ENCODE peak calls at places on chromosomes 5 and 9, in ten cellular contexts. P is transverse colon; Z is stimulated activated CD8-positive, alpha-beta memory T cell treated with anti-CD3 and anti-CD28 coated beads, Interleukin-4, amount 100 ng/mL, for 24 hours; V is NCI-H82; E is NAMALWA; S is A172; X is aorta; B is HFFc6; L is stimulated activated CD4-positive, alpha-beta T cell treated with anti-CD3 and anti-CD28 coated beads, Interleukin-1b, Interleukin-23, amount 100 ng/mL, for 4 hours; R is NCI-H2081. H is an unnamed sample.

GRCh38 chr9:123684393-123685149 is 245.4 kb downstream of the DENND1A start:
- DNase-seq in P (no peak), Z (no peak), V (no peak), E (peak), S (no peak), X (no peak), B (no peak), L (no peak), R (no peak), H (peak)

GRCh38 chr9:26863074-26863473 is 29.5 kb downstream of the CAAP1 start:
- DNase-seq in P (no peak), Z (no peak), V (peak), E (peak), S (peak), X (no peak), B (peak), L (no peak), R (no peak), H (peak)

GRCh38 chr9:88537743-88538055 is 2.7 kb downstream of the NXNL2 start:
- DNase-seq in P (peak), Z (no peak), V (no peak), E (peak), S (peak), X (peak), B (peak), L (no peak), R (no peak), H (peak)

GRCh38 chr9:97747201-97747965 is 50.2 kb upstream of the XPA start:
- DNase-seq in P (no peak), Z (no peak), V (no peak), E (no peak), S (peak), X (no peak), B (peak), L (no peak), R (no peak), H (no peak)

GRCh38 chr9:17068671-17069070 is 66.2 kb upstream of the CNTLN start:
- DNase-seq in P (no peak), Z (no peak), V (no peak), E (no peak), S (no peak), X (no peak), B (no peak), L (no peak), R (no peak), H (no peak)

GRCh38 chr9:114513050-114513951 is 8.0 kb upstream of the WHRN start:
- DNase-seq in P (peak), Z (no peak), V (no peak), E (no peak), S (peak), X (no peak), B (no peak), L (no peak), R (no peak), H (no peak)

GRCh38 chr9:20236676-20237075 is 385.6 kb downstream of the MLLT3 start:
- DNase-seq in P (no peak), Z (no peak), V (no peak), E (no peak), S (no peak), X (no peak), B (no peak), L (no peak), R (peak), H (no peak)

GRCh38 chr5:169458269-169458668 is 125.3 kb upstream of the SPDL1 start:
- DNase-seq in P (no peak), Z (no peak), V (no peak), E (no peak), S (no peak), X (no peak), B (no peak), L (no peak), R (no peak), H (no peak)

GRCh38 chr9:89606049-89606481 is 1.3 kb downstream of the GADD45G start:
- DNase-seq in P (peak), Z (peak), V (peak), E (no peak), S (peak), X (peak), B (peak), L (peak), R (peak), H (peak)

GRCh38 chr5:119795768-119796167 is 166.4 kb downstream of the FAM170A start:
- DNase-seq in P (no peak), Z (no peak), V (no peak), E (no peak), S (peak), X (no peak), B (no peak), L (no peak), R (no peak), H (peak)

GRCh38 chr5:51439232-51439631 is 56.0 kb downstream of the ISL1 start:
- DNase-seq in P (no peak), Z (no peak), V (no peak), E (no peak), S (no peak), X (no peak), B (no peak), L (no peak), R (no peak), H (no peak)

GRCh38 chr5:59673438-59674058 is 220.0 kb downstream of the PDE4D start:
- DNase-seq in P (no peak), Z (no peak), V (peak), E (peak), S (peak), X (no peak), B (peak), L (no peak), R (peak), H (peak)

GRCh38 chr5:122144236-122144635 is 14.9 kb downstream of the ZNF474 start:
- DNase-seq in P (no peak), Z (no peak), V (peak), E (no peak), S (no peak), X (no peak), B (peak), L (no peak), R (no peak), H (no peak)

GRCh38 chr9:73180373-73180772 is 28.7 kb downstream of the ANXA1 start:
- DNase-seq in P (no peak), Z (no peak), V (no peak), E (no peak), S (peak), X (no peak), B (no peak), L (no peak), R (no peak), H (peak)

GRCh38 chr5:16311666-16312065 is 132.1 kb upstream of the MARCHF11 start:
- DNase-seq in P (no peak), Z (no peak), V (no peak), E (no peak), S (no peak), X (no peak), B (no peak), L (no peak), R (no peak), H (no peak)

GRCh38 chr9:98380065-98380681 is 124.7 kb upstream of the TBC1D2 start:
- DNase-seq in P (no peak), Z (no peak), V (peak), E (peak), S (peak), X (no peak), B (peak), L (no peak), R (no peak), H (peak)

GRCh38 chr9:5846501-5846921 is 13.6 kb upstream of the ERMP1 start:
- DNase-seq in P (no peak), Z (no peak), V (no peak), E (no peak), S (no peak), X (no peak), B (no peak), L (no peak), R (no peak), H (peak)

GRCh38 chr5:110757118-110757729 is 18.4 kb downstream of the SLC25A46 start:
- DNase-seq in P (no peak), Z (no peak), V (peak), E (peak), S (peak), X (no peak), B (peak), L (no peak), R (peak), H (peak)

GRCh38 chr9:91658513-91659105 is 235.0 kb upstream of the NFIL3 start:
- DNase-seq in P (no peak), Z (no peak), V (peak), E (no peak), S (no peak), X (no peak), B (no peak), L (no peak), R (no peak), H (peak)

GRCh38 chr9:19286634-19287188 is 56.2 kb downstream of the DENND4C start:
- DNase-seq in P (peak), Z (no peak), V (no peak), E (no peak), S (peak), X (no peak), B (no peak), L (no peak), R (no peak), H (peak)

GRCh38 chr5:57277085-57277484 is 103.2 kb downstream of the GPBP1 start:
- DNase-seq in P (no peak), Z (no peak), V (peak), E (peak), S (peak), X (no peak), B (peak), L (no peak), R (no peak), H (peak)

GRCh38 chr5:107532182-107532878 is 138.4 kb downstream of the EFNA5 start:
- DNase-seq in P (no peak), Z (no peak), V (no peak), E (no peak), S (no peak), X (no peak), B (no peak), L (no peak), R (no peak), H (no peak)

GRCh38 chr5:172688735-172689572 is 47.9 kb downstream of the NEURL1B start:
- DNase-seq in P (peak), Z (no peak), V (no peak), E (peak), S (no peak), X (peak), B (no peak), L (peak), R (no peak), H (peak)

GRCh38 chr5:109399092-109399759 is 10.5 kb downstream of the PJA2 start:
- DNase-seq in P (no peak), Z (no peak), V (no peak), E (no peak), S (no peak), X (no peak), B (no peak), L (no peak), R (no peak), H (peak)

H was measured in cardiac fibroblast.